ENCODE peak calls at places on chromosomes 13 and 19, in four cellular contexts. A is sigmoid colon, Z is HCT116, W is ascending aorta. H is an unnamed sample.

GRCh38 chr19:47109541-47110375 is 3.8 kb downstream of the ZC3H4 start:
- DNase-seq in A (no peak), Z (no peak), W (no peak), H (no peak)

GRCh38 chr13:60881507-60881906 is 484.5 kb downstream of the TDRD3 start:
- DNase-seq in A (no peak), Z (no peak), W (no peak), H (no peak)

GRCh38 chr19:14433454-14434156 is 499 bp downstream of the PKN1 start:
- DNase-seq in A (no peak), Z (no peak), W (no peak), H (no peak)

GRCh38 chr13:25375727-25376358 is 4.1 kb downstream of the ATP8A2 start:
- DNase-seq in A (no peak), Z (peak), W (no peak), H (no peak)

GRCh38 chr13:99316657-99317244 is 9.6 kb upstream of the GPR183 start:
- DNase-seq in A (no peak), Z (no peak), W (no peak), H (no peak)

GRCh38 chr13:80084086-80084676 is 256.7 kb downstream of the SPRY2 start:
- DNase-seq in A (no peak), Z (no peak), W (no peak), H (no peak)

GRCh38 chr13:111359930-111360329 is 39.5 kb downstream of the TEX29 start:
- DNase-seq in A (no peak), Z (no peak), W (no peak), H (no peak)

GRCh38 chr13:33321686-33322473 is 36.3 kb upstream of the STARD13 start:
- DNase-seq in A (no peak), Z (no peak), W (no peak), H (no peak)

GRCh38 chr19:6044056-6044805 is 66.1 kb downstream of the RFX2 start:
- DNase-seq in A (no peak), Z (no peak), W (peak), H (no peak)

GRCh38 chr19:40223135-40223822 is 3.2 kb downstream of the CCNP start:
- DNase-seq in A (no peak), Z (no peak), W (no peak), H (no peak)

GRCh38 chr13:76965759-76966421 is 17.6 kb downstream of the ACOD1 start:
- DNase-seq in A (peak), Z (no peak), W (peak), H (no peak)

GRCh38 chr13:73958657-73959397 is 175.4 kb downstream of the KLF12 start:
- DNase-seq in A (no peak), Z (peak), W (no peak), H (no peak)

GRCh38 chr13:43686557-43686956 is 100.2 kb downstream of the ENOX1 start:
- DNase-seq in A (peak), Z (no peak), W (no peak), H (peak)

GRCh38 chr19:8259142-8259921 is 48.8 kb downstream of the CD320 start:
- DNase-seq in A (peak), Z (no peak), W (no peak), H (no peak)

GRCh38 chr19:9914001-9914314 is 22.4 kb downstream of the OLFM2 start:
- DNase-seq in A (no peak), Z (no peak), W (no peak), H (no peak)

GRCh38 chr19:57282011-57282636 is 1.8 kb downstream of the ZNF460 start:
- DNase-seq in A (no peak), Z (no peak), W (no peak), H (no peak)

GRCh38 chr13:23323946-23324709 is 109.4 kb downstream of the SACS start:
- DNase-seq in A (no peak), Z (no peak), W (no peak), H (no peak)

GRCh38 chr13:110116072-110116487 is 190.9 kb downstream of the COL4A1 start:
- DNase-seq in A (peak), Z (peak), W (no peak), H (peak)

GRCh38 chr19:53158119-53158656 is 665 bp downstream of the ZNF347 start:
- DNase-seq in A (peak), Z (no peak), W (peak), H (peak)

GRCh38 chr19:46860846-46861690 is at the start of gene ARHGAP35:
- DNase-seq in A (no peak), Z (no peak), W (peak), H (no peak)

GRCh38 chr13:41942462-41943094 is 18.3 kb downstream of the VWA8 start:
- DNase-seq in A (no peak), Z (no peak), W (no peak), H (no peak)

GRCh38 chr13:40023608-40024577 is 368.4 kb downstream of the COG6 start:
- DNase-seq in A (no peak), Z (no peak), W (no peak), H (no peak)

GRCh38 chr13:41520699-41521630 is 63.6 kb downstream of the RGCC start:
- DNase-seq in A (no peak), Z (no peak), W (no peak), H (peak)

GRCh38 chr13:26477681-26478080 is 79.8 kb upstream of the WASF3 start:
- DNase-seq in A (no peak), Z (no peak), W (no peak), H (no peak)

GRCh38 chr19:7301525-7301924 is 7.3 kb upstream of the INSR start:
- DNase-seq in A (no peak), Z (no peak), W (no peak), H (no peak)

GRCh38 chr19:3785464-3785937 is 680 bp downstream of the MATK start:
- DNase-seq in A (no peak), Z (no peak), W (no peak), H (no peak)

GRCh38 chr19:50148528-50148927 is 14.6 kb downstream of the IZUMO2 start:
- DNase-seq in A (no peak), Z (no peak), W (no peak), H (no peak)

GRCh38 chr19:50152578-50152977 is 10.5 kb downstream of the IZUMO2 start:
- DNase-seq in A (no peak), Z (no peak), W (no peak), H (no peak)

DNA sequence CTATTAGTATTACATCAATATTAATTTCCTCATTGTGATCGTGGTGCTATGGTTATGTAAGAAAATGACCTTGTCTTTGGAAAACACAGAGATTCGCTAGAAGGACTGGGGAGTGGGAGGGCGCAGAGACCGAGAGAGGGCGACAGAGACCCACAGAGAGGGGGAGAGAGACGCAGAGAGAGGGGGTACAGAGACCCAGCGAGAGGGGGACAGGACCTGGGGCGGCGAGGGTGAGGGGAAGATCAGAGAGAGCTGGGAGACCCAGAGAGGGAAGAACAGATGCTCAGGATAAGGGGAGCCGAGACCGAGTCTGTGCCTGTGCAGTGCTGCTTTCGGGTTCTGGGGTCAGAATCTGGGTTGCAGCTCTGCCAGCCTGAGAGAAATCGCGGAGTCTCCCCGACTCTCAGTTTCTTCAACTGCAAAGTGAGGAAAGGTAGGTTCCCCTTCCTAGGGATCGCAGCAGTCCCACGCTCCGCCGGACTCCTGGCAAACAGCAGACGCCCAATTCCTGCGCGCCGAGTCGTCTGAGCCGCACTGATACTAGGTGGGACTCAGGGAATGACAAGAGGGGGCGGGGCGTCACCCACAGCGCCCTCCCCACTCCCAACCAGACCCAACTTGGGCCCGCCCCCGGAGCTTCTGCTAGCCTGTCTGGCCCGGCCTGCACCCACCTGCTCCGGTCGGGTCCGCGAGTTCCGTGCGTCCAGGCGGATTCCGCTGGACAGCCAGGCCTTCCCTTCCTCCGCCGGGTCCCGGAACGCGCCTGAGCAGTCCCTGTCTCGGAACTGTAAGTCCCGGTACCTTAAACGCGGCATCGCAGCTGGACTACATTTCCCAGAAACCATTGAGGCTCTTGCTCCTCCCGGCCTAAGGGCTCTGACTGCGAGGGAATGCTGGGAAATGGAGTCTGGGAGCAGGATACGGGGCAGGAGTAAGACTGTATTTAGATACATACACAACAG is 15.3 kb downstream of the IZUMO2 start:
- DNase-seq in A (peak), Z (peak), W (peak), H (peak)
- TF ChIP-seq CTCF in A (no peak), Z (peak), W (no peak), H (no peak)

DNA sequence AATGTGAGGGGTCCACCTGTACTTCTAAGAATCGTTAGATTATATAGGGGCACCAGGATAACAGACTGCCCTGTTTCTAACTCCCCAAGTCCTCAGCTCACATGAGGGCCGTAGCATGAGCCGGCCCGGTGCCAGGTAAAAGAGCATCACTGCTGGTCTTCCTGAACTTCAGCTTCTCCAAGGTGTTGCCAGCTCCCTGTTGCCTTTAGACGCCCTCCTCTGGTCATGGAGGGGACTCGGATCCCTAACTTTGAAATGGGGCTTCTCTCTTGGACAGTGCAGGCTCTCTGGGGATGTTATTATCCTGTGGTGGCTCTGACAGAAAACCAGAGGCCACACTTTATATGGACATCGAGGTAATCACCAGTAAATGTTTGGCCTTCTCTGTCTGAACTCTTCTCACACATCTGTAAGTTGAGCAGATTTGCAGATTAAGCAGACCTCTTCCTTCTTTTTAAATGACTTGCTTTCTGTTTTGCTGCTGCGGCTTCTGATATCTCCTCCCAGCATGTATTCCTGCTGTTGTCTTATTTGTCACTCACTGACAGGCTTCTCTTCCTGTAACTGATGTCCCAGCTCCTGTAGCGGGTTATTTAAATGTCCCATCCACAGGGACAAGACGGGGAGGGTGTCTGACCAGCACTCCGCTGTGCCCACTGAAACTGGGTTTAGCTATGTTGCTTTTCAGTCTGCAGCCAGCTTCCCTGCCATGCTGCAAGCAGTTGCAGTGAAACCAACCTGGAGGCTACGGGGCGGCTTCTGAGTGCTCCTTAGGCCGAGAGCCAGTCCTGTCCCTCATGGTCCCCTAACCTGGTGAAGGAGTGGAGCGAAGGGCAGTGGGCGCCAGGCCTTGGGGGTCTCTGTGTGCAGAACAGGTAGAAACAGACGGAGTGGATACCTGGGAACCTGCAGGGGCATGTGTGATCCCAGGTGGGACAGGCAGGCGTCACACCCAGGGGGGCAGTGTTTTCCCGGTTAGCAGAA is 39.2 kb downstream of the TSSK6 start:
- DNase-seq in A (no peak), Z (no peak), W (no peak), H (no peak)
- TF ChIP-seq CTCF in A (peak), Z (peak), W (no peak), H (no peak)

GRCh38 chr19:29121684-29122083 is 91.3 kb downstream of the UQCRFS1 start:
- DNase-seq in A (no peak), Z (no peak), W (no peak), H (no peak)
- TF ChIP-seq CTCF in A (no peak), Z (peak), W (no peak), H (no peak)

GRCh38 chr19:13034636-13035035 is 39.4 kb downstream of the NFIX start:
- DNase-seq in A (no peak), Z (no peak), W (no peak), H (no peak)

GRCh38 chr19:13035820-13036365 is 40.6 kb downstream of the NFIX start:
- DNase-seq in A (no peak), Z (no peak), W (no peak), H (no peak)

GRCh38 chr19:13037161-13037560 is 41.9 kb downstream of the NFIX start:
- DNase-seq in A (no peak), Z (no peak), W (peak), H (no peak)

GRCh38 chr19:13037718-13038117 is 42.4 kb downstream of the NFIX start:
- DNase-seq in A (no peak), Z (no peak), W (no peak), H (no peak)

DNA sequence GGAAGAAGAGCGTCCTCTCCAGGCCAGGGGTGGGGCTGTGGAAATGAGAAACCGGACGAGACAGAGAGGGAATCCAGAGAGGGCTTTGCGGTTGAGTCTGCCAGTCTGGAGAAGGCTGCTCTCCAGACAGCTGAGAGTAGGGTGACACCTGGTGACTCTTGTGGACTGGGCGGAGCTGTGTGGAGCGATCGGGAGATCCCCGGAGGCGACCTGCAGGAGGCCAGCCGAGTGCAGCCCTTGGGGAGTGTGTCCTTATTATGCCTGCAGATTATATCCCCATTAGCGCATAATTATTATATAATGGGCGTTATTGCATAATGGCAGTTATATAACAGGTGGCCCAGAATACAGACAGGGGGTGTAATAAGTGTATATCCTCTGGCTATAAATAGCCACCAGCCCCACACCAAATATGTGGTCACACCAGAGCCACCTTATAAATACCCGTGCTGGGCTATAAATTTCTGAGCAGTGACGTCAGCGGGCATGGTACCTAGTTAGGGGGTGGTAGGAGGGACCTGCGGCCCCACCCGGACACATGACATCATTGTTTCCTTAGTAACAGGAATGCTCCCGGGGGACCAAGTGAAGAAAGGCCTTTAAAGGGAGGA is 41.2 kb downstream of the NFIX start:
- DNase-seq in A (peak), Z (peak), W (peak), H (no peak)
- TF ChIP-seq CTCF in A (no peak), Z (no peak), W (no peak), H (no peak)

DNA sequence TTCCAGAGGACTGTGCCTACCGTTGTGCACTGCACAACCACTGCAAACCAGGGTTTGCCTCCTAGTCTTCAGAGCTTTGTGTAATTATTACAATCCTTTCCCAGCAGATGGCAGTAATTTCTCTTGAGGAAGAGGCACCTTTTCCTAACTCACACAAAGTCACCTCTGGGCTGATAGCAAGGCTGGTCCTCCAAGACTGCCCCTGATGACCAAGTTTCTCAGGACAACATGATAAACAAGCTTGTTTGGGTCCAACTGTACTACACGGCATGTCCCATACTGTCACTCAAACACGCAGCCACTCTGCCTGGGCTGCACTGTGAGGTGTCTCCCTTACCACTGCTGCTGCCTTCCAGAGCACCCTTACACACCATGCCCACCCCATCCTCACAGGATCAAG is 39.3 kb downstream of the RFXAP start:
- DNase-seq in A (no peak), Z (peak), W (no peak), H (no peak)
- TF ChIP-seq CTCF in A (peak), Z (peak), W (peak), H (no peak)

DNA sequence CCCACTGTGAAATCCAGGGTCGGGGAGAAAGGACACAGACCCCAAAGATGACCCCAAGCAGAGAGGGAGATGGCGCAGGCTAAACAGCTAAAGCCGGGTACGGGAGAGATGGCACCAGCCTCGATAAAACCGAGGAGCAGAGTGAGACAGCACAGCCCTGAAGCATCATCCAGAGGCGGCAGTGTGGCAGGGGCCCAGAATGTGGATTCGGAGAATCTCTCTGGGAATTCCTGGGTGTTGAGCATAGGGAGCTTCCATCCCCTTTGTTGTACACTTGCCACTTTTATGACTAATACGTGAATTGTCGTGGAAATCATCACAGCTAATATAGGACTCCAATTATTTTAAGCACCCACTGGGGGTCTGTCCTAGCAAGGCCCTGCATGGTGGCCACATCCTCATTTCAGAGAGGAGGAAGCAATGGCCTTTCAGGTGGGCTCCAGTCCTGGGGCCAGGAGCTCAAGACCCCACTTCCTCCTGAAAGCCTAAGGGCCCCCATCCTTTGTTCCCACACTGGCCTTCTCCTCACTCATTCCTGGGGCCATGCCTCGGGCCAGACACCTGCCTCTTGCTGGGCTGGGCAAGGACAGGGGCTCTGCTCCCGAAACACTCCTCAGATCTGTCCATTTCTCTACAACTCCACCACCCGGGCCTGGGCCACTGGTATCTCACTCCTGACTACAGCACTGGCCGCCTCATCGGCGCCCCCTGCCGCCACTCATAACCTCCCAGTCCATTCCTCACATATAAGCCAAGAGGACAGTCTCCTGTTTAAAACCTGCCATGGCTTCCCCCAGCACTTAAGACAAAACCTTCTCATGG is 29.3 kb upstream of the ATP1A3 start:
- DNase-seq in A (no peak), Z (peak), W (no peak), H (no peak)
- TF ChIP-seq CTCF in A (no peak), Z (peak), W (no peak), H (no peak)